ENCODE peak calls at places on chromosomes 13 and 19, in seven cellular contexts. One of them, this sample, is unnamed.

GRCh38 chr13:60074397-60074796 is 89.3 kb downstream of the DIAPH3 start:
- DNase-seq in sigmoid colon: no peak
- DNase-seq in fibroblast of lung: no peak
- DNase-seq in MM.1S: no peak
- DNase-seq in stomach: no peak
- DNase-seq in heart right ventricle: no peak
- DNase-seq in fibroblast of villous mesenchyme: no peak
- DNase-seq in this sample: no peak

GRCh38 chr13:103539265-103539664 is 473.0 kb upstream of the SLC10A2 start:
- DNase-seq in heart right ventricle: no peak
- DNase-seq in fibroblast of lung: no peak
- DNase-seq in MM.1S: no peak
- DNase-seq in fibroblast of villous mesenchyme: no peak
- DNase-seq in stomach: no peak
- DNase-seq in sigmoid colon: no peak
- DNase-seq in this sample: no peak

GRCh38 chr13:23378009-23378632 is 55.4 kb downstream of the SACS start:
- DNase-seq in heart right ventricle: peak; percentile 51
- DNase-seq in fibroblast of lung: peak; percentile 99
- DNase-seq in sigmoid colon: no peak
- DNase-seq in stomach: no peak
- DNase-seq in MM.1S: peak; percentile 8
- DNase-seq in fibroblast of villous mesenchyme: peak; percentile 88
- DNase-seq in this sample: no peak

GRCh38 chr13:30338331-30338851 is 31.0 kb upstream of the KATNAL1 start:
- DNase-seq in heart right ventricle: no peak
- DNase-seq in fibroblast of lung: peak; percentile 74
- DNase-seq in sigmoid colon: no peak
- DNase-seq in stomach: no peak
- DNase-seq in fibroblast of villous mesenchyme: no peak
- DNase-seq in MM.1S: no peak
- DNase-seq in this sample: no peak

GRCh38 chr13:102310691-102311432 is 91.0 kb downstream of the FGF14 start:
- DNase-seq in heart right ventricle: no peak
- DNase-seq in fibroblast of villous mesenchyme: no peak
- DNase-seq in MM.1S: no peak
- DNase-seq in sigmoid colon: peak; percentile 77
- DNase-seq in stomach: no peak
- DNase-seq in fibroblast of lung: no peak
- DNase-seq in this sample: no peak

GRCh38 chr13:93080166-93080565 is 146.4 kb upstream of the GPC6 start:
- DNase-seq in fibroblast of lung: no peak
- DNase-seq in stomach: no peak
- DNase-seq in heart right ventricle: no peak
- DNase-seq in MM.1S: no peak
- DNase-seq in fibroblast of villous mesenchyme: no peak
- DNase-seq in sigmoid colon: no peak
- DNase-seq in this sample: no peak

GRCh38 chr13:34671136-34671535 is 270.9 kb upstream of the NBEA start:
- DNase-seq in fibroblast of villous mesenchyme: no peak
- DNase-seq in MM.1S: no peak
- DNase-seq in fibroblast of lung: peak; percentile 53
- DNase-seq in stomach: no peak
- DNase-seq in heart right ventricle: peak; percentile 70
- DNase-seq in sigmoid colon: no peak
- DNase-seq in this sample: no peak

GRCh38 chr13:33323766-33324525 is 38.4 kb upstream of the STARD13 start:
- DNase-seq in MM.1S: no peak
- DNase-seq in stomach: no peak
- DNase-seq in sigmoid colon: no peak
- DNase-seq in heart right ventricle: no peak
- DNase-seq in fibroblast of lung: peak; percentile 37
- DNase-seq in fibroblast of villous mesenchyme: no peak
- DNase-seq in this sample: no peak

GRCh38 chr19:10044390-10044789 is 31.1 kb downstream of the RDH8 start:
- DNase-seq in MM.1S: no peak
- DNase-seq in heart right ventricle: no peak
- DNase-seq in sigmoid colon: no peak
- DNase-seq in fibroblast of lung: no peak
- DNase-seq in stomach: no peak
- DNase-seq in fibroblast of villous mesenchyme: no peak
- DNase-seq in this sample: no peak

GRCh38 chr19:57398868-57399267 is 9.2 kb downstream of the ZNF548 start:
- DNase-seq in stomach: no peak
- DNase-seq in heart right ventricle: no peak
- DNase-seq in fibroblast of villous mesenchyme: no peak
- DNase-seq in MM.1S: no peak
- DNase-seq in fibroblast of lung: no peak
- DNase-seq in sigmoid colon: no peak
- DNase-seq in this sample: no peak
- H3K4me3 ChIP-seq in stomach: no peak overlapping the region
- H3K4me3 ChIP-seq in heart right ventricle: no peak overlapping the region
- H3K4me3 ChIP-seq in fibroblast of villous mesenchyme: no peak overlapping the region
- H3K4me3 ChIP-seq in MM.1S: no peak overlapping the region
- H3K4me3 ChIP-seq in fibroblast of lung: no peak overlapping the region
- H3K4me3 ChIP-seq in sigmoid colon: no peak overlapping the region
- H3K4me3 ChIP-seq in this sample: no peak overlapping the region

GRCh38 chr19:18044825-18045304 is 36.9 kb downstream of the ARRDC2 start:
- DNase-seq in heart right ventricle: peak; percentile 82
- DNase-seq in fibroblast of villous mesenchyme: peak; percentile 90
- DNase-seq in stomach: peak; percentile 86
- DNase-seq in MM.1S: peak; percentile 93
- DNase-seq in sigmoid colon: peak; percentile 87
- DNase-seq in fibroblast of lung: peak; percentile 63
- DNase-seq in this sample: no peak
- H3K4me3 ChIP-seq in heart right ventricle: peak overlapping the region; percentile 36
- H3K4me3 ChIP-seq in fibroblast of villous mesenchyme: peak overlapping the region; percentile 50
- H3K4me3 ChIP-seq in stomach: peak overlapping the region; percentile 36
- H3K4me3 ChIP-seq in MM.1S: no peak overlapping the region
- H3K4me3 ChIP-seq in sigmoid colon: peak overlapping the region; percentile 43
- H3K4me3 ChIP-seq in fibroblast of lung: peak overlapping the region; percentile 19
- H3K4me3 ChIP-seq in this sample: no peak overlapping the region

GRCh38 chr19:38662508-38663155 is 15.2 kb downstream of the ACTN4 start:
- DNase-seq in fibroblast of villous mesenchyme: no peak
- DNase-seq in heart right ventricle: no peak
- DNase-seq in stomach: no peak
- DNase-seq in MM.1S: no peak
- DNase-seq in fibroblast of lung: no peak
- DNase-seq in sigmoid colon: no peak
- DNase-seq in this sample: no peak
- H3K4me3 ChIP-seq in fibroblast of villous mesenchyme: no peak overlapping the region
- H3K4me3 ChIP-seq in heart right ventricle: no peak overlapping the region
- H3K4me3 ChIP-seq in stomach: peak overlapping the region; percentile 17
- H3K4me3 ChIP-seq in MM.1S: no peak overlapping the region
- H3K4me3 ChIP-seq in fibroblast of lung: no peak overlapping the region
- H3K4me3 ChIP-seq in sigmoid colon: no peak overlapping the region
- H3K4me3 ChIP-seq in this sample: no peak overlapping the region

DNA sequence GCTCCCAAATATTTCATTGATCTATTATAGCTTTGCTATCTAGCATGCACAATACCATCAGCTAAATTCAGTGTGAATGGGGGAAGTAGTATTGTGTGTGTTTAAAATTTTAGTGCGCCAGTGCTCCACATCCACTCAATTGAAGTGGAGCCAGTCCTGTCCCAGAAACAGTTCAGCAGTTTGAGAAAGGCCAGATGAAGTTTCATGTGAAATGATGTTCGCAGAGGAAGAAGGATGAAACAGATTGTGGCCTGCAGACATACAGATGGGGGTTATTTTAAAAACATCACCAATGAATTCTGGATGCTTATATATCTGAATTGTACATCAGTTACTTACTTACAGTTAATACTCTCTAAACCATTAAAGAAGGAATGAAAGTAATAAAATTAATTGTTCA is 129.4 kb downstream of the SPRY2 start:
- DNase-seq in sigmoid colon: no peak
- DNase-seq in stomach: no peak
- DNase-seq in fibroblast of villous mesenchyme: no peak
- DNase-seq in MM.1S: no peak
- DNase-seq in fibroblast of lung: no peak
- DNase-seq in heart right ventricle: no peak
- DNase-seq in this sample: no peak
- H3K4me3 ChIP-seq in sigmoid colon: no peak overlapping the region
- H3K4me3 ChIP-seq in stomach: no peak overlapping the region
- H3K4me3 ChIP-seq in fibroblast of villous mesenchyme: no peak overlapping the region
- H3K4me3 ChIP-seq in MM.1S: no peak overlapping the region
- H3K4me3 ChIP-seq in fibroblast of lung: no peak overlapping the region
- H3K4me3 ChIP-seq in heart right ventricle: no peak overlapping the region
- H3K4me3 ChIP-seq in this sample: no peak overlapping the region

DNA sequence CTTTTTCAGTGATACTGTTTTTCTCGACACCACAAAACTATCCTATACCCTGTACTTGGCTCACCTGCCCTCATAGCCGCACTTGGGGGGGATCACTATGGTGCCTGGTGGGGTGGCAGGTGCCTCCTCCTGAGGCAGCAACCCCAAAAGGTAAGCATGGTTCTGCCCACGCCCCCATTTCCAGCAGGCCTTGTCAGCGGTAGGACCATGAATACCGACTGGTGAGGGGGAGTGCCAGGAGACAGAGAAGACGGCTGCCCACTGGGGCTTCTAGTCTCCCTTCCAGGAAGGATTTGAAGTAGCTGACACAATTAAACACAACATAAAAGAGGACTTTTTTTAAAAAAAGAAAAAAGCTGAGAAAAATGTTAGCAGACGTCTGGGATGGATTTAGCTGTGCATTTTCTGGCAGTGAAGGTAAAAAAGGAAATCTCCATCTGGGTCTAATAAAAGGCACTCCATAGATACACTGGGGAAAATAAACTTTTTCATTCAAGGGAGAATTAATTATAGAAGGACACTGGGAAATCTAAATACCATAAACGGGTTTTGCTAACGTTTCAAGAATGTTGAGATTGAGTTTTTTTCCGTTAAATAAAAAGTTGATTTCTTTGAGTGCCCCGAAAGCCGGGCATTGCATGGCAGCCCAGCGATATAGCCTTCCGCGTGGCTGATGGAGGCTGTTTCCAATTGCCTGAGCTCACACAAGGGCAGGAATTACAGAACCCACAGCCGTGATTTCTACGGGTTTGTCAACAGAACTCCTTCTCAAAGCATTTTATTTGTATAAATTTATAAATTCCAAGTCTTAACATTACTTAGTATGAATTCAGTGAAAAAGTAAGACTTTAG is 45.1 kb downstream of the ATP11A start:
- DNase-seq in MM.1S: no peak
- DNase-seq in sigmoid colon: no peak
- DNase-seq in heart right ventricle: no peak
- DNase-seq in fibroblast of villous mesenchyme: no peak
- DNase-seq in stomach: no peak
- DNase-seq in fibroblast of lung: no peak
- DNase-seq in this sample: no peak
- H3K4me3 ChIP-seq in MM.1S: no peak overlapping the region
- H3K4me3 ChIP-seq in sigmoid colon: no peak overlapping the region
- H3K4me3 ChIP-seq in heart right ventricle: no peak overlapping the region
- H3K4me3 ChIP-seq in fibroblast of villous mesenchyme: no peak overlapping the region
- H3K4me3 ChIP-seq in stomach: no peak overlapping the region
- H3K4me3 ChIP-seq in fibroblast of lung: no peak overlapping the region
- H3K4me3 ChIP-seq in this sample: no peak overlapping the region

GRCh38 chr19:30802424-30803013 is 430.3 kb downstream of the ZNF536 start:
- DNase-seq in heart right ventricle: no peak
- DNase-seq in fibroblast of villous mesenchyme: no peak
- DNase-seq in fibroblast of lung: no peak
- DNase-seq in stomach: no peak
- DNase-seq in MM.1S: no peak
- DNase-seq in sigmoid colon: no peak
- DNase-seq in this sample: no peak
- H3K4me3 ChIP-seq in heart right ventricle: no peak overlapping the region
- H3K4me3 ChIP-seq in fibroblast of villous mesenchyme: no peak overlapping the region
- H3K4me3 ChIP-seq in fibroblast of lung: no peak overlapping the region
- H3K4me3 ChIP-seq in stomach: no peak overlapping the region
- H3K4me3 ChIP-seq in MM.1S: no peak overlapping the region
- H3K4me3 ChIP-seq in sigmoid colon: no peak overlapping the region
- H3K4me3 ChIP-seq in this sample: no peak overlapping the region

DNA sequence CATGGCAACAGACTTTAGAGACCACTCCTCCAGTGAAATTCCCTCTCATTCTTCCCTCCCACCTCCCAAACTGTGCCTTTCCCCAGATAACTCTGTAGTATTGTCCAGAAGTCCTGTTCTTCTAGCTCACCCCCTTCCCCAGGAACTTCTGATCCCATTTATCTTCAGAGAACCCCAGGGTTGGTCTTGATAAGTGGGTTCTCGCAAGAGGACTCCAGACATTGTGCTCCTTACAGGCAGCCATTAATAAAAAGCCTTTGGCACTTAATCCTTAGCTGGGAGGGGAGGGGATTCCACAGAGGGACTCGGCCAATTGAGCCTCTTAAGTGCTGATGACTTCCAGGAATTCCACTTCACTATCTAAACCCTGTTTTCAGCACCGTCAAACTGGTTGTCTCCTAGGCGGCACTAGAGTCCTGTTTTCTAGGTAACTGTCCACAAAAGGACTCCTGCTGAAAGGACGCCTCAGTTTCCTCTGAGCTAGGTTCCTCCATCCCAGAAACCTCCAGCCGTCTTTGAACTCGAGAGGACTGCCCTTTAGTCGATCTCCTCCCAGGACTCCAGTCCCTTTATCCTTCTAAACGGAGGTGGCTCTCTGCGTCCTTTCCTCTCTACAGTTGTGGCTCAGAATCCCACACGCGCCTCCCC is 2.0 kb downstream of the LTBP4 start:
- DNase-seq in fibroblast of lung: peak; percentile 67
- DNase-seq in MM.1S: no peak
- DNase-seq in sigmoid colon: no peak
- DNase-seq in heart right ventricle: no peak
- DNase-seq in stomach: no peak
- DNase-seq in fibroblast of villous mesenchyme: peak; percentile 77
- DNase-seq in this sample: no peak
- H3K4me3 ChIP-seq in fibroblast of lung: peak overlapping the region; percentile 90
- H3K4me3 ChIP-seq in MM.1S: peak overlapping the region; percentile 57
- H3K4me3 ChIP-seq in sigmoid colon: peak overlapping the region; percentile 56
- H3K4me3 ChIP-seq in heart right ventricle: peak overlapping the region; percentile 40
- H3K4me3 ChIP-seq in stomach: peak overlapping the region; percentile 51
- H3K4me3 ChIP-seq in fibroblast of villous mesenchyme: peak overlapping the region; percentile 55
- H3K4me3 ChIP-seq in this sample: peak overlapping the region; percentile 24

GRCh38 chr13:95509521-95510315 is 42.8 kb upstream of the CLDN10 start:
- DNase-seq in fibroblast of lung: peak; percentile 74
- DNase-seq in heart right ventricle: no peak
- DNase-seq in fibroblast of villous mesenchyme: peak; percentile 15
- DNase-seq in MM.1S: no peak
- DNase-seq in stomach: no peak
- DNase-seq in sigmoid colon: no peak
- DNase-seq in this sample: no peak
- H3K4me3 ChIP-seq in fibroblast of lung: no peak overlapping the region
- H3K4me3 ChIP-seq in heart right ventricle: no peak overlapping the region
- H3K4me3 ChIP-seq in fibroblast of villous mesenchyme: no peak overlapping the region
- H3K4me3 ChIP-seq in MM.1S: no peak overlapping the region
- H3K4me3 ChIP-seq in stomach: no peak overlapping the region
- H3K4me3 ChIP-seq in sigmoid colon: no peak overlapping the region
- H3K4me3 ChIP-seq in this sample: no peak overlapping the region

This sample was measured in NT2/D1.